ENCODE peak calls at places on chromosome 9, in five cellular contexts. J is NCI-H1417, B is heart right ventricle, E is lower leg skin, G is H7. Q is an unnamed sample.

GRCh38 chr9:30774326-30774725 is 1610.1 kb upstream of the ACO1 start:
- DNase-seq in J (no peak), B (no peak), E (no peak), G (peak), Q (no peak)

GRCh38 chr9:113653746-113654604 is 190.4 kb downstream of the RGS3 start:
- DNase-seq in J (no peak), B (no peak), E (peak), G (no peak), Q (no peak)

GRCh38 chr9:95102001-95102433 is 215.5 kb downstream of the FANCC start:
- DNase-seq in J (peak), B (no peak), E (no peak), G (peak), Q (no peak)

GRCh38 chr9:76900884-76901440 is 5.0 kb downstream of the PRUNE2 start:
- DNase-seq in J (no peak), B (no peak), E (no peak), G (no peak), Q (no peak)

GRCh38 chr9:93960971-93961841 is 6.1 kb upstream of the BARX1 start:
- DNase-seq in J (no peak), B (no peak), E (peak), G (peak), Q (no peak)

GRCh38 chr9:92911496-92912475 is 33.9 kb upstream of the ZNF484 start:
- DNase-seq in J (no peak), B (no peak), E (no peak), G (no peak), Q (no peak)

GRCh38 chr9:132637351-132637750 is 32.4 kb downstream of the DDX31 start:
- DNase-seq in J (no peak), B (no peak), E (peak), G (no peak), Q (no peak)

GRCh38 chr9:135662758-135663450 is at the start of gene LCN9:
- DNase-seq in J (no peak), B (no peak), E (no peak), G (peak), Q (no peak)

GRCh38 chr9:124315856-124316255 is 58.1 kb downstream of the NEK6 start:
- DNase-seq in J (no peak), B (no peak), E (no peak), G (no peak), Q (no peak)

GRCh38 chr9:107504585-107505455 is 15.3 kb upstream of the KLF4 start:
- DNase-seq in J (no peak), B (no peak), E (peak), G (no peak), Q (no peak)

GRCh38 chr9:18826248-18826647 is 206.8 kb downstream of the SAXO1 start:
- DNase-seq in J (peak), B (no peak), E (no peak), G (no peak), Q (no peak)